ENCODE peak calls at places on chromosome 18, in four cellular contexts. B is tibial nerve, G is ovary, H is heart left ventricle. E is an unnamed sample.

GRCh38 chr18:72544092-72544886 is at the start of gene CBLN2:
- DNase-seq in G (no peak), H (no peak), B (no peak), E (no peak)

GRCh38 chr18:62781893-62782292 is 66.6 kb downstream of the PHLPP1 start:
- DNase-seq in H (no peak), G (no peak), B (peak), E (peak)

GRCh38 chr18:72601481-72601880 is 57.3 kb upstream of the CBLN2 start:
- DNase-seq in H (no peak), B (no peak), G (no peak), E (no peak)

GRCh38 chr18:73741946-73742345 is 405.7 kb downstream of the FBXO15 start:
- DNase-seq in G (no peak), H (no peak), B (no peak), E (no peak)

GRCh38 chr18:29501952-29502351 is 1325.0 kb upstream of the CDH2 start:
- DNase-seq in B (no peak), H (no peak), G (no peak), E (no peak)

GRCh38 chr18:58586886-58587285 is 42.0 kb downstream of the ALPK2 start:
- DNase-seq in H (no peak), G (no peak), B (no peak), E (no peak)

GRCh38 chr18:80175451-80176235 is 66.6 kb downstream of the ADNP2 start:
- DNase-seq in H (no peak), G (no peak), B (no peak), E (no peak)

GRCh38 chr18:58612239-58613055 is 16.4 kb downstream of the ALPK2 start:
- DNase-seq in G (no peak), B (no peak), H (no peak), E (no peak)

GRCh38 chr18:79200546-79201268 is 131.5 kb downstream of the ATP9B start:
- DNase-seq in G (no peak), B (peak), H (peak), E (peak)

GRCh38 chr18:58865009-58865345 is 300 bp downstream of the ZNF532 start:
- DNase-seq in H (no peak), B (no peak), G (no peak), E (no peak)

GRCh38 chr18:53698907-53699306 is 525.6 kb downstream of the MBD2 start:
- DNase-seq in G (no peak), H (peak), B (no peak), E (no peak)

GRCh38 chr18:44594779-44595467 is 85.8 kb upstream of the SETBP1 start:
- DNase-seq in B (no peak), G (no peak), H (no peak), E (no peak)

GRCh38 chr18:38009335-38009734 is 443.7 kb upstream of the CELF4 start:
- DNase-seq in H (no peak), B (no peak), G (no peak), E (no peak)

GRCh38 chr18:35171315-35171987 is 69.4 kb upstream of the ZNF397 start:
- DNase-seq in H (no peak), G (no peak), B (no peak), E (no peak)

GRCh38 chr18:68414407-68414806 is 300.5 kb downstream of the TMX3 start:
- DNase-seq in H (no peak), B (no peak), G (no peak), E (no peak)

GRCh38 chr18:37502601-37503000 is 63.0 kb downstream of the CELF4 start:
- DNase-seq in H (no peak), B (no peak), G (no peak), E (no peak)

GRCh38 chr18:615773-616172 is 19.0 kb downstream of the CLUL1 start:
- DNase-seq in G (no peak), H (no peak), B (no peak), E (no peak)

GRCh38 chr18:74110149-74110548 is 37.5 kb downstream of the FBXO15 start:
- DNase-seq in B (no peak), G (no peak), H (no peak), E (no peak)

GRCh38 chr18:5961828-5962150 is 66.5 kb upstream of the TMEM200C start:
- DNase-seq in B (no peak), G (no peak), H (no peak), E (no peak)

GRCh38 chr18:5961097-5961827 is 65.9 kb upstream of the TMEM200C start:
- DNase-seq in H (no peak), B (no peak), G (no peak), E (no peak)

GRCh38 chr18:5963267-5963666 is 67.9 kb upstream of the TMEM200C start:
- DNase-seq in H (no peak), B (no peak), G (no peak), E (no peak)

GRCh38 chr18:5964108-5964507 is 68.8 kb upstream of the TMEM200C start:
- DNase-seq in B (no peak), G (no peak), H (no peak), E (no peak)

GRCh38 chr18:5962362-5962761 is 67.0 kb upstream of the TMEM200C start:
- DNase-seq in B (no peak), G (no peak), H (no peak), E (no peak)
- TF ChIP-seq POLR2A in B (no peak), G (no peak), H (no peak), E (no peak)

GRCh38 chr18:9890191-9890590 is 4.4 kb downstream of the TXNDC2 start:
- DNase-seq in G (no peak), B (no peak), H (no peak), E (no peak)
- H3K27ac ChIP-seq in G (no peak), B (no peak), H (no peak), E (no peak)

GRCh38 chr18:21073180-21073579 is 38.4 kb downstream of the ROCK1 start:
- DNase-seq in G (no peak), H (no peak), B (no peak), E (no peak)
- TF ChIP-seq POLR2A in G (no peak), H (no peak), B (no peak), E (no peak)

GRCh38 chr18:23495723-23496440 is 7.4 kb upstream of the RMC1 start:
- DNase-seq in H (peak), B (no peak), G (no peak), E (no peak)

GRCh38 chr18:23498062-23498582 is 5.2 kb upstream of the RMC1 start:
- DNase-seq in G (no peak), H (no peak), B (no peak), E (no peak)

GRCh38 chr18:23501626-23502025 is 1.7 kb upstream of the RMC1 start:
- DNase-seq in B (no peak), G (no peak), H (no peak), E (no peak)

GRCh38 chr18:23499571-23499889 is 3.8 kb upstream of the RMC1 start:
- DNase-seq in G (no peak), B (no peak), H (no peak), E (no peak)

GRCh38 chr18:23498877-23499570 is 4.3 kb upstream of the RMC1 start:
- DNase-seq in H (peak), G (peak), B (peak), E (no peak)
- H3K27ac ChIP-seq in H (no peak), G (no peak), B (no peak), E (no peak)

GRCh38 chr18:21117385-21118135 is 5.9 kb upstream of the ROCK1 start:
- DNase-seq in H (no peak), B (no peak), G (no peak), E (no peak)
- TF ChIP-seq POLR2A in H (no peak), B (peak), G (no peak), E (no peak)

GRCh38 chr18:39454866-39455265 is 1889.3 kb upstream of the CELF4 start:
- DNase-seq in H (no peak), G (no peak), B (no peak), E (no peak)
- H3K27ac ChIP-seq in H (no peak), G (no peak), B (no peak), E (no peak)

GRCh38 chr18:55031164-55031563 is 71.9 kb upstream of the CCDC68 start:
- DNase-seq in G (no peak), B (no peak), H (no peak), E (no peak)
- TF ChIP-seq POLR2A in G (no peak), B (no peak), H (no peak), E (no peak)

DNA sequence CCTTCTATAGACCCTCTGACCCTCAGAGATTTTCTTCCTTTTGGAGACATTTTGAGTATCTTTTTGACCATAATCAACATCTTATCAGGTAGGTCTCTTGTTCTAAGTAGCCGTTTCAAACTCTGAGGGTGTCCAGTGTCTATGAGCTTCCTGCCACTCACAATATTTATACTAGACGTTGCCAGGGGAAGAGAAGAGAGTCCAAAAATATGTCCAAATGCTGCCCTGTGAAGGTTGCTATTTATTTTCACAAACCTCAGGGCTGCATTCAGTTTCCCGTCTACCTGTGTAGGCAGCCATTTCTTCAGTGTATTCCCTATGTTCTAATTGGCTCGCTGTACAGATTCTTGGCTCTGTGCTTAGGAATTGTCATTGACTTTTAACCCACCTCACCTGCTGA is 986 bp upstream of the DSG1 start:
- DNase-seq in G (no peak), B (no peak), H (no peak), E (no peak)
- H3K27ac ChIP-seq in G (no peak), B (no peak), H (no peak), E (no peak)

DNA sequence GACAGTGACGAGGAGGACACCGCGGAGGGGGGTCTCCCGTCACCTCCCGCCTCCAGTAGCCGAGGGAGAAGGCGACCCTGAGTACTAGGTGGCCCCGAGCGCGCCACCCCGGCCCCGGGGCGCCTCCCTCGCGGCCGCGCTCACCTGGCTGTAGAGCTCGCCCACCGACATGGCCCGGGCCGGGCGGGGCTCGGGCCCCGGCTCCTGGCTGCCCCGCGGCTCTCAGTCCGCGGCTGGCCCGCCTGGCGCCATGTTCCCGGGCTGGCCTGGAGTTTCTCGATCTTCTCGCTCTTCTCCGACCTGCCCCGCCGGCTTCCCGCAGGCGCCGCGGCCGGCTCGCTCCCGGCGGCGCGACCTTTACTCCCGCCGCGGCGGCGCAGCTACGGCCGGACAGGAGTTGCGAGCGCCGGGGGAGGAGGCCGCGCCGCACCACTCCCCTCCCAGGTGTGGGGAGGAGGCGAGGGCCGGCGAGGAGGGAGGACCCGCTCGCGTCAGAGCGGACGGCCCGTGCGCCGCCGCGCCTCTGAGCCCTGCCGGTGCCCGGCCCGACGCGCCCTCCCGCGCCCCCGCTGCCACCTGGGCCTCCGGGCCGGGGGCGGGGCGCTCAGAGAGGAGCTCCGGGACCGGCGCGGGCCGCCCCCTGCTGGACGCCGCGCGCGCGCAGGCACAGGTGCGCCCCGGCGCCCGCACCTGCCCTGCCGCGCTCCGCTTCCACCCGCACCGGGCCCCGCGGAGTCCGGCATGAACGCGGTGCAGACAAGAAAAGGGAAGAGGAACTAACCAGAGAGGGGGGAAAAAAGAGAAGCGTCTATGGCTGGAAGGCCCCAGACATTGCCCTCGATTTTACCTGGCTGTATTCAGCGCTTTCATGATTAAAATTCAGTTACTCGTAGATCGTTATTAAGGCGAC is at the start of gene MYO5B:
- DNase-seq in B (no peak), H (peak), G (no peak), E (no peak)
- TF ChIP-seq POLR2A in B (peak), H (no peak), G (no peak), E (peak)

DNA sequence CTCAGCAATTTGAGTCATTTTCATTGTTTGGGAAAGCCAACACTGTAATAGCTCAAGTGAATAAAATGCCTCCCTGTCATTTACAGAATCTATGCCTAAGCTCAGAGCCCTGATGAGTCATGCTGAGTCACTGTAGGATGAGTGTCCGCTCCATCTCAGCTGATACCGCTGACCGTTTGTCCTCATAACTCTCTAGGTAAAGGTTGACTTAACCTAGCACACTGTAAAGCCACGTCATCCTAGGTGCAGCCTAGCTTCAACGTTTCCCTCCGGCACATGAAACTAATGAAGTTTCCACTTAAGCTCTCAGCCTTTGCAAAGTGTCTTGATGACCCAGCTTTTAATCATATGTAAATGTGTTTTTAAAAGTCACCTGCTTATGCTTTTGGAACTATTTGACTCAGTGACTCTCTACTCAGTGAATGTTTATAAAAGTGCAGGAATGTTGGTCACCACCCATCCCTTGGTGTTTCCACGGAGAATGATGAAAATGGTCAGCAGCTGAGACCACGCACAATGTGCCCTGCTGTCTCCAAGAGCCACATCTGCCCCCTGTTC is 154.0 kb downstream of the PMAIP1 start:
- DNase-seq in B (no peak), H (no peak), G (no peak), E (no peak)
- H3K27ac ChIP-seq in B (no peak), H (no peak), G (no peak), E (no peak)

E was measured in uterus.